ENCODE peak calls at places on chromosomes 5 and 9, in eight cellular contexts. L is stimulated activated CD8-positive, alpha-beta memory T cell treated with anti-CD3 and anti-CD28 coated beads, Interleukin-4, amount 100 ng/mL, for 1 hour; Z is LHCN-M2; P is tibial artery; J is CD8-positive, alpha-beta T cell; H is CD4-positive, alpha-beta T cell; R is SW 1271; O is kidney tubule cell. W is an unnamed sample.

GRCh38 chr5:38148021-38148625 is 110.2 kb upstream of the EGFLAM start:
- DNase-seq in L (no peak), H (no peak), J (no peak), P (no peak), Z (no peak), O (no peak), R (no peak), W (no peak)

GRCh38 chr5:89396262-89396975 is 513.4 kb upstream of the MEF2C start:
- DNase-seq in Z (peak), L (no peak), J (no peak), R (no peak), P (no peak), H (no peak), O (no peak), W (no peak)

GRCh38 chr9:13832451-13832850 is 481.5 kb downstream of the NFIB start:
- DNase-seq in Z (no peak), O (peak), P (no peak), R (no peak), H (no peak), L (no peak), J (no peak), W (no peak)

GRCh38 chr5:115932991-115933390 is 29.3 kb upstream of the LVRN start:
- DNase-seq in Z (no peak), J (no peak), H (no peak), L (no peak), R (no peak), P (no peak), O (no peak), W (no peak)

GRCh38 chr5:76358-77169 is 15.4 kb upstream of the PLEKHG4B start:
- DNase-seq in J (no peak), O (no peak), H (no peak), R (no peak), L (no peak), P (no peak), Z (no peak), W (no peak)

GRCh38 chr9:89872913-89873707 is 268.3 kb downstream of the GADD45G start:
- DNase-seq in O (no peak), J (no peak), P (peak), R (no peak), Z (no peak), L (no peak), H (no peak), W (no peak)

GRCh38 chr5:95953026-95953425 is 8.6 kb downstream of the ELL2 start:
- DNase-seq in P (no peak), J (no peak), L (no peak), R (no peak), H (no peak), Z (no peak), O (no peak), W (no peak)

GRCh38 chr5:174777116-174777515 is 52.7 kb downstream of the MSX2 start:
- DNase-seq in R (no peak), Z (no peak), J (no peak), H (no peak), L (no peak), P (no peak), O (no peak), W (no peak)

GRCh38 chr5:149378241-149378805 is 769 bp downstream of the IL17B start:
- DNase-seq in R (no peak), L (no peak), H (no peak), P (no peak), O (no peak), Z (no peak), J (no peak), W (no peak)

GRCh38 chr9:129253820-129254381 is 75.8 kb upstream of the IER5L start:
- DNase-seq in P (peak), O (no peak), R (no peak), J (no peak), H (no peak), Z (no peak), L (no peak), W (no peak)

GRCh38 chr5:6899215-6899614 is 186.0 kb downstream of the TENT4A start:
- DNase-seq in H (no peak), P (no peak), Z (peak), L (no peak), J (no peak), O (peak), R (no peak), W (no peak)

GRCh38 chr5:88860501-88860900 is 22.5 kb downstream of the MEF2C start:
- DNase-seq in R (no peak), L (no peak), Z (peak), J (no peak), P (no peak), O (peak), H (no peak), W (no peak)

W was measured in progenitor cell of endocrine pancreas.